ENCODE peak calls at places on chromosomes 5 and 9, in four cellular contexts. E is Calu3, Q is lung, Z is AG08395. C is an unnamed sample.
A peak's percentile ranks its signal among the peaks of the same experiment; 100 is the strongest.

GRCh38 chr9:69292078-69292477 is 32.9 kb upstream of the ENTREP1 start:
- DNase-seq in E (no peak), Q (no peak), Z (no peak), C (no peak)

GRCh38 chr5:154487541-154487940 is 9.5 kb upstream of the HAND1 start:
- DNase-seq in E (no peak), Q (no peak), Z (no peak), C (no peak)

GRCh38 chr9:125495137-125496119 is 211.6 kb downstream of the MAPKAP1 start:
- DNase-seq in E (no peak), Q (no peak), Z (no peak), C (no peak)

GRCh38 chr5:169125571-169125970 is 175.4 kb downstream of the SLIT3 start:
- DNase-seq in E (no peak), Q (no peak), Z (no peak), C (no peak)

GRCh38 chr9:87513171-87513570 is 15.5 kb downstream of the DAPK1 start:
- DNase-seq in E (no peak), Q (no peak), Z (no peak), C (no peak)

GRCh38 chr5:172004824-172005237 is 1.6 kb downstream of the FBXW11 start:
- DNase-seq in E (no peak), Q (no peak), Z (peak; percentile 8), C (no peak)

GRCh38 chr5:95410269-95410668 is 19.1 kb downstream of the FAM81B start:
- DNase-seq in E (no peak), Q (no peak), Z (no peak), C (no peak)

GRCh38 chr9:88628114-88628513 is 93.1 kb downstream of the NXNL2 start:
- DNase-seq in E (no peak), Q (no peak), Z (peak; percentile 35), C (no peak)

GRCh38 chr5:135263022-135263668 is 135.9 kb downstream of the MACROH2A1 start:
- DNase-seq in E (no peak), Q (no peak), Z (no peak), C (no peak)

GRCh38 chr5:178554311-178554710 is 35.9 kb downstream of the COL23A1 start:
- DNase-seq in E (no peak), Q (no peak), Z (no peak), C (no peak)

GRCh38 chr5:150619359-150620230 is 20.9 kb upstream of the SYNPO start:
- DNase-seq in E (no peak), Q (peak; percentile 64), Z (peak; percentile 88), C (no peak)

GRCh38 chr5:553874-554273 is 29.6 kb upstream of the SLC9A3 start:
- DNase-seq in E (peak; percentile 84), Q (no peak), Z (no peak), C (no peak)

GRCh38 chr9:128454991-128455390 is 815 bp upstream of the ODF2 start:
- DNase-seq in E (no peak), Q (no peak), Z (no peak), C (no peak)

GRCh38 chr9:76868897-76869296 is 37.0 kb downstream of the PRUNE2 start:
- DNase-seq in E (no peak), Q (no peak), Z (no peak), C (no peak)